ENCODE peak calls at places on chromosomes 5 and 9, in ten cellular contexts. W, L, N, D, X, B, A, T, M and Z are unnamed samples.

GRCh38 chr5:174571662-174572397 is 152.6 kb upstream of the MSX2 start:
- DNase-seq in A (peak; percentile 62), X (no peak), W (no peak), B (no peak), L (no peak), T (no peak), M (no peak), D (no peak), N (no peak), Z (peak; percentile 42)

GRCh38 chr9:127347831-127348699 is 48.9 kb upstream of the SLC2A8 start:
- DNase-seq in A (peak; percentile 49), D (peak; percentile 9), X (no peak), W (peak; percentile 16), L (peak; percentile 22), N (no peak), M (no peak), T (no peak), B (no peak), Z (no peak)

GRCh38 chr5:157323107-157323706 is 57.3 kb downstream of the CYFIP2 start:
- DNase-seq in W (peak; percentile 27), T (no peak), L (no peak), M (peak; percentile 43), D (no peak), A (no peak), X (no peak), N (no peak), B (no peak), Z (no peak)

GRCh38 chr5:98872679-98873078 is 56.1 kb downstream of the CHD1 start:
- DNase-seq in M (no peak), B (no peak), D (peak; percentile 68), L (no peak), A (peak; percentile 37), T (no peak), N (no peak), X (no peak), W (no peak), Z (no peak)

GRCh38 chr5:77167695-77168111 is 42.8 kb upstream of the PDE8B start:
- DNase-seq in A (peak; percentile 48), M (no peak), T (no peak), B (no peak), W (no peak), L (no peak), D (no peak), N (no peak), X (peak; percentile 59), Z (no peak)

GRCh38 chr9:110802416-110803035 is 133.9 kb downstream of the MUSK start:
- DNase-seq in D (peak; percentile 15), B (no peak), X (peak; percentile 17), M (no peak), T (no peak), L (no peak), N (no peak), W (no peak), A (no peak), Z (no peak)

GRCh38 chr5:91357012-91357634 is 26.0 kb downstream of the ARRDC3 start:
- DNase-seq in W (no peak), M (no peak), A (peak; percentile 60), X (no peak), T (no peak), B (no peak), L (no peak), N (no peak), D (no peak), Z (no peak)

GRCh38 chr9:8224381-8224791 is 424.8 kb upstream of the DMAC1 start:
- DNase-seq in W (no peak), A (no peak), M (no peak), L (no peak), T (no peak), B (no peak), X (no peak), D (no peak), N (no peak), Z (no peak)

GRCh38 chr5:66122379-66123034 is 21.6 kb upstream of the SREK1 start:
- DNase-seq in D (no peak), L (no peak), A (no peak), W (no peak), M (no peak), B (no peak), X (no peak), T (no peak), N (no peak), Z (no peak)

GRCh38 chr9:109286571-109286977 is 34.3 kb downstream of the EPB41L4B start:
- DNase-seq in N (no peak), B (no peak), L (no peak), M (no peak), D (peak; percentile 41), W (no peak), A (peak; percentile 77), T (no peak), X (no peak), Z (no peak)

GRCh38 chr9:37908698-37909186 is 4.8 kb upstream of the SLC25A51 start:
- DNase-seq in T (no peak), L (no peak), M (no peak), N (no peak), W (no peak), B (peak; percentile 11), X (no peak), D (peak; percentile 84), A (peak; percentile 95), Z (no peak)

GRCh38 chr9:126752881-126753670 is 51.8 kb upstream of the ZBTB43 start:
- DNase-seq in N (no peak), D (no peak), T (no peak), L (no peak), B (no peak), M (no peak), A (no peak), W (no peak), X (no peak), Z (no peak)

GRCh38 chr9:69081261-69081660 is 45.7 kb downstream of the FXN start:
- DNase-seq in M (no peak), T (no peak), W (no peak), N (no peak), A (no peak), B (no peak), L (no peak), D (no peak), X (no peak), Z (no peak)

GRCh38 chr5:176608937-176609723 is 826 bp downstream of the GPRIN1 start:
- DNase-seq in W (no peak), A (no peak), L (no peak), N (no peak), D (no peak), B (no peak), M (peak; percentile 48), T (no peak), X (no peak), Z (peak; percentile 81)

GRCh38 chr5:150306775-150307174 is 4.1 kb upstream of the ARSI start:
- DNase-seq in N (no peak), D (no peak), M (no peak), X (no peak), T (no peak), W (no peak), L (no peak), B (no peak), A (no peak), Z (no peak)

GRCh38 chr5:130116972-130117371 is 212.7 kb downstream of the CHSY3 start:
- DNase-seq in W (no peak), A (no peak), M (no peak), D (no peak), T (no peak), N (no peak), B (no peak), X (no peak), L (no peak), Z (no peak)

GRCh38 chr5:38540348-38540747 is 16.1 kb downstream of the LIFR start:
- DNase-seq in B (no peak), T (peak; percentile 85), L (no peak), X (peak; percentile 78), N (no peak), W (no peak), M (no peak), A (no peak), D (no peak), Z (peak; percentile 84)